ENCODE peak calls at places on chromosomes 13 and 19, in four cellular contexts. W, Q, H and T are unnamed samples.

GRCh38 chr19:37077929-37078716 is at the start of gene ZNF420:
- DNase-seq in Q (peak), W (peak), H (peak), T (peak)

GRCh38 chr19:49419173-49419572 is 4.1 kb downstream of the PTH2 start:
- DNase-seq in Q (no peak), H (no peak), W (no peak), T (no peak)

GRCh38 chr13:113863511-113864302 is at the start of gene GAS6:
- DNase-seq in W (no peak), Q (no peak), H (peak), T (peak)

GRCh38 chr13:37313383-37313782 is 207.9 kb upstream of the CSNK1A1L start:
- DNase-seq in H (no peak), Q (no peak), W (no peak), T (no peak)

GRCh38 chr13:75723927-75724326 is 87.8 kb downstream of the LMO7 start:
- DNase-seq in W (no peak), H (no peak), Q (no peak), T (no peak)

GRCh38 chr13:106096661-106097092 is 438.8 kb downstream of the EFNB2 start:
- DNase-seq in Q (no peak), W (no peak), H (no peak), T (no peak)

GRCh38 chr19:47226426-47227346 is 4.3 kb downstream of the BBC3 start:
- DNase-seq in H (peak), W (peak), Q (peak), T (no peak)

GRCh38 chr13:24865158-24865557 is 101.2 kb downstream of the RNF17 start:
- DNase-seq in H (no peak), W (no peak), Q (no peak), T (no peak)

GRCh38 chr13:73220966-73221720 is 162.3 kb downstream of the KLF5 start:
- DNase-seq in W (no peak), H (no peak), Q (no peak), T (no peak)

GRCh38 chr13:78238911-78239310 is 320.3 kb upstream of the EDNRB start:
- DNase-seq in W (no peak), H (no peak), Q (no peak), T (no peak)

GRCh38 chr13:112943309-112944125 is 25.5 kb upstream of the MCF2L start:
- DNase-seq in W (no peak), H (no peak), Q (no peak), T (peak)

GRCh38 chr13:30394798-30395191 is 27.5 kb upstream of the UBE2L5 start:
- DNase-seq in H (no peak), W (peak), Q (no peak), T (no peak)

GRCh38 chr13:71618154-71618553 is 248.8 kb downstream of the DACH1 start:
- DNase-seq in Q (no peak), H (no peak), W (no peak), T (no peak)

GRCh38 chr19:1090731-1091543 is 4.2 kb downstream of the POLR2E start:
- DNase-seq in H (no peak), W (no peak), Q (no peak), T (no peak)

GRCh38 chr19:55146078-55146647 is 2.8 kb downstream of the TNNT1 start:
- DNase-seq in W (no peak), Q (no peak), H (peak), T (peak)

GRCh38 chr19:53873451-53874383 is 6.0 kb downstream of the MYADM start:
- DNase-seq in W (no peak), H (no peak), Q (no peak), T (no peak)

DNA sequence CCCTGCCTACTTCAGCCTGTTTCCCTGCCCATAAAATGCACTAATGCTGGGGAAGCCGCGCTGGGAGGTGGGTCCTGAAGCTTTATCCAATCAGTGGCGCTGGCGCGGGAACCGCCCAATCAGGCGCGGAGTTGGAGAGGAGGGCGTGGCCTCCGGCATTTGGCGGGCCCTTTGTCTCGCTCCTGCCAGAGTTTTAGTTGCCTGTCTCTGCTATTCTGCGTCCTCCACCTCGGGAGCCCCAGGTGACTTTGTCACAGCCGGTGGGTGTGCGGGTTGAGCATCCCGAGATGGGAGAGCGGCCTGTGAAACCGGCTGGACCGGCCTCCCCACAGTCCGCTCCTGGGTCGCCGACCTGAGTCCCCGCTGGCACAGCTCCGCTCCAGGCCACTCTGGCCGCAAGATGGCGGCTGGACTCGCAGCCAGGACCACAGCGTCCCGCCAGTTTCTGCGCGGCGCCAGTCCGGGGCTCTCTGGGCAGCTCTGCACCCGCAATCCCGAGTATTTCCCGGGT is 30.7 kb upstream of the ZNF429 start:
- DNase-seq in W (no peak), H (no peak), Q (no peak), T (no peak)
- TF ChIP-seq FOXK2 in W (no peak), H (no peak), Q (no peak), T (no peak)

GRCh38 chr13:109785141-109785891 is 1.1 kb downstream of the IRS2 start:
- DNase-seq in W (no peak), Q (no peak), H (no peak), T (no peak)
- TF ChIP-seq BHLHE40 in W (no peak), Q (no peak), H (no peak), T (no peak)

GRCh38 chr19:45691516-45692186 is at the start of gene SNRPD2:
- DNase-seq in W (peak), H (peak), Q (peak), T (peak)

GRCh38 chr19:45692187-45693111 is at the start of gene QPCTL:
- DNase-seq in H (peak), W (peak), Q (peak), T (peak)

GRCh38 chr19:45687599-45687998 is 4.2 kb downstream of the SNRPD2 start:
- DNase-seq in W (no peak), Q (no peak), H (no peak), T (no peak)

DNA sequence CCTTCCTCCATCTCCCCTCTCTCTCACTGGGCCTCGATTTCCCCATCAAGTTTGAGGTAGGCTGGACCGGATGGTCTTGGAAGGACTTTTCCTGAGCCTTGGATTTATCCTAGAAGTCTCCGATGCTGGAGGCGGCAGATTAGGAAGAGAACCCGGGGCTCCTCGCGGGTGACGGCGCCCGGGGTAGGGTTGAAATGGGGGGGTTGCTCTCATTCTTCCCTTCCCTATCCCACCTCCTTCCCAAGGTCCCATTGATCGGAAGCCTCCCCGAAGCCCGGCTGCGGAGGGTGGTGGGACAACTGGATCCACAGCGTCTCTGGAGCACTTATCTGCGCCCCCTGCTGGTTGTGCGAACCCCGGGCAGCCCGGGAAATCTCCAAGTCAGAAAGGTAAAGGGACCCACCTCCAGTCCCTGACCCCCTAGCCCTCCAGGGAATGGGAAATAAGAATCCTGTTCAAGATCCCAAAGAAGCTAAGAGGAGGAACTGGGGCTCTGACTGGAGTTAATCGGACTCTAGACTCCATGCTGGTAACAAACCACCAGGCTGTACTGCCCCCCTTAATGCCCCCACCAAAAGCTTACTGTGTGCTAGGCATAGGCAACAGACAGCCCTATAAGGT is 812 bp downstream of the QPCTL start:
- DNase-seq in W (no peak), H (peak), Q (peak), T (peak)
- TF ChIP-seq FOXK2 in W (no peak), H (no peak), Q (no peak), T (no peak)

DNA sequence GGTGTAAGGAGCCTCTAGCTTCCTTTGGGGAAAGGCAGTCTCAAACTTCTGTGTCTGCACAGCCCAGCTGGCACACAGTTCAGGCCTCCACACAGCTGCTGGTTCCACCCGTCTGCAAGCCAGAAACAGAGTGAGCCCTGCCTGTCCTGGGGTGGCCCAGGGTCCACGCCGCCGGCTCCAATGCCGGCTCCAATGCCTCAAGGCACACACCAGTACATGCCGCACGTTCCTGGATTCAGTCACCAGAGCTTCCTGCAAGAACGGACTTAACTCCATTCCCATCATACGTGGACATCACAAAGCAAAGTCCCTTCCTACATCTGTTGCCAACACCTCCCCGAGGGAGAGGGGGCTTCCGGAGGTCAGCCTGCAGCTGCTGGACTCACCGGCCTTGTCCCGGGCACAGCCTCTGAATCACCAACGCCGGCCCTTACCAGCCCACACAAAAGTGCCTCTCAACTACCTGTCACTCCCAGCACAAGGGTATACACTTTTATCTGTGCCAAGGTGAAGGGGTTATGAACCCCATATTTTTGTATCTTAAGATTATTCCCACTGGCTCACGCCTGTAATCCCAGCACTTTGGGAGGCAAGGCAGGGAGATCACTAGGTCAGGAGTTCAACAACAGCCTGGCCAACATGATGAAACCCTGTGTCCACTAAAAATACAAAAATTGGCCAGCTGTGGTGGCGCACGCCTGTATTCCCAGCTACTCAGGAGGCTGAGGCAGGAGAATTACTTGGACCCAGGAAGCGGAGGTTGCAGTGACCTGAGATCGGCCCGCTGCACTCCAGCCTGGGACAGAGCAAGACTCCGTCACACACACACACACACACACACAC is 8.4 kb downstream of the SH3GL1 start:
- DNase-seq in H (no peak), W (no peak), Q (peak), T (no peak)
- TF ChIP-seq BHLHE40 in H (no peak), W (no peak), Q (peak), T (no peak)

DNA sequence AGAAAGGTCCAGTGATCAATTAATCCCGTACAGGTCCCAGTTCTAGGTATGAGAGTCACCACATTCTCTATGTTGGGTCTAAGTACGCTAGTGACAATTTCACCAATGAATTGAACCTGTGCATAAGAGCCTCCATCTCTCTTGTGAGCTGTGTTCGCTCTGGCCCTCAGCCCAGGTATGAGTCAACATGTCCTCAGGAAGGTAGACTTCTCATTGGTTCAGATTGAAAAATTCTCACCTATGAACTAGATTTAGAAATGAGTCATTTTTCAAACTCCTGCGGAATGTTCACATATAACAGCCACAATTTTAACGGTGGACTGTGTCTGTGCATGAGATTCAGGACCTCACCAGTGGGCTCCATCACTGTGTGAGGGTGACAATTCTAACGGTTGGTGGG is 12.7 kb upstream of the ZNF43 start:
- DNase-seq in Q (no peak), H (no peak), W (no peak), T (no peak)
- TF ChIP-seq FOXK2 in Q (no peak), H (no peak), W (no peak), T (no peak)

DNA sequence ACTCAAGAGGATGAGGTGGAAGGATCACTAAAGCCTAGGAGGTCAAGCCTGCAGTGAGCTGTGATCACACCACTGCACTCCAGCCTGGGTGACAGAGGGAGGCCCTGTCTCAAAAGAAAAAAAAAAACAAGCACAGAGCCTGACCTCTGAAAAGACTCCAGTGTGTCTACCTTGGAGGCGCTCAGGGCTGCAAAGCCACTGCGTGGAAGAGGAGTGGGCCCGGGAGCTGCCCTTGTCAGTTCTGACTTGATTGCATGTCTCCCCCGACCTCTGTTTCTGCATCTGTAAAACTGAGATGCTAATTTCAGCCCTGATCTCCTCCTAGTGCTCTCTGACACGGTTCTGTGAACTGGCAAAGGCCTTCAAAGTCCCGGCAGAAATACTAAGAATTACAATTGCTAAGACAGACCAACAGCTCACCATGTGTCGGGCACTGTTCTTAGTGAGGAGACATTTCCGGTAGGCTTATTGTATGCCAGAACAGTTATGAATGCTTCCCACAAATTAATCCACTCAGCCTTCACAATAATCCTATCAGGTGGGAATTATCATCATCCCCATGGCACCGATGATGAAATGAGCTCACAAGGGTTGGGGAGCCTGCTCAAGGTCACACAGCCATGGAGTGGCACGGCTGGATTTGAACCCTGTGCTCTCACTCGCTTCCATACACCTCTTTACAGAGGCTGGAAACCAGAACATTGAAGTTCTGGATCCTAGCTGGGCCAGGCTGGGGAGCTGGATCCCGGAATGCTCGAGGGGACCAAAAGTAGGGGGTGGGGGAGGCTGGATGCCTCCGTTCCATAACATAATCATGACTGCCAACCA is 3.5 kb downstream of the AKT2 start:
- DNase-seq in H (no peak), W (no peak), Q (no peak), T (no peak)
- TF ChIP-seq BHLHE40 in H (no peak), W (no peak), Q (no peak), T (no peak)

GRCh38 chr13:52371736-52372247 is 34.2 kb downstream of the THSD1 start:
- DNase-seq in Q (peak), W (no peak), H (no peak), T (no peak)
- TF ChIP-seq FOXK2 in Q (no peak), W (no peak), H (no peak), T (no peak)